ENCODE peak calls at places on chromosomes 13 and 19, in five cellular contexts. One of them, this sample, is unnamed.

GRCh38 chr13:76383671-76384461 is 502.3 kb downstream of the KCTD12 start:
- ATAC-seq in psoas muscle: peak; percentile 43
- ATAC-seq in upper lobe of right lung: peak; percentile 80
- ATAC-seq in T-helper 17 cell: no peak
- ATAC-seq in aorta: peak; percentile 63
- ATAC-seq in this sample: peak; percentile 85

GRCh38 chr19:368624-369020 is 24.0 kb upstream of the MIER2 start:
- ATAC-seq in psoas muscle: no peak
- ATAC-seq in upper lobe of right lung: no peak
- ATAC-seq in T-helper 17 cell: no peak
- ATAC-seq in aorta: no peak
- ATAC-seq in this sample: no peak

GRCh38 chr19:37963190-37963947 is 56.4 kb downstream of the SIPA1L3 start:
- ATAC-seq in psoas muscle: no peak
- ATAC-seq in upper lobe of right lung: peak; percentile 14
- ATAC-seq in T-helper 17 cell: no peak
- ATAC-seq in aorta: peak; percentile 29
- ATAC-seq in this sample: no peak

GRCh38 chr13:20185657-20186056 is 7.1 kb downstream of the GJB2 start:
- ATAC-seq in psoas muscle: no peak
- ATAC-seq in upper lobe of right lung: no peak
- ATAC-seq in T-helper 17 cell: no peak
- ATAC-seq in aorta: no peak
- ATAC-seq in this sample: no peak

GRCh38 chr19:12769689-12770088 is 5.7 kb downstream of the HOOK2 start:
- ATAC-seq in psoas muscle: peak; percentile 19
- ATAC-seq in upper lobe of right lung: peak; percentile 82
- ATAC-seq in T-helper 17 cell: peak; percentile 91
- ATAC-seq in aorta: no peak
- ATAC-seq in this sample: no peak

GRCh38 chr13:66348745-66349720 is 881.1 kb downstream of the PCDH9 start:
- ATAC-seq in psoas muscle: no peak
- ATAC-seq in upper lobe of right lung: peak; percentile 90
- ATAC-seq in T-helper 17 cell: no peak
- ATAC-seq in aorta: no peak
- ATAC-seq in this sample: no peak

GRCh38 chr19:35458821-35459391 is 10.8 kb downstream of the FFAR2 start:
- ATAC-seq in psoas muscle: no peak
- ATAC-seq in upper lobe of right lung: peak; percentile 60
- ATAC-seq in T-helper 17 cell: no peak
- ATAC-seq in aorta: peak; percentile 36
- ATAC-seq in this sample: no peak

GRCh38 chr13:94481966-94482365 is 2.5 kb upstream of the DCT start:
- ATAC-seq in psoas muscle: no peak
- ATAC-seq in upper lobe of right lung: no peak
- ATAC-seq in T-helper 17 cell: no peak
- ATAC-seq in aorta: no peak
- ATAC-seq in this sample: no peak

GRCh38 chr13:73341748-73342147 is 282.9 kb downstream of the KLF5 start:
- ATAC-seq in psoas muscle: no peak
- ATAC-seq in upper lobe of right lung: no peak
- ATAC-seq in T-helper 17 cell: no peak
- ATAC-seq in aorta: no peak
- ATAC-seq in this sample: no peak

GRCh38 chr19:50269653-50270052 is 59.5 kb downstream of the KCNC3 start:
- ATAC-seq in psoas muscle: no peak
- ATAC-seq in upper lobe of right lung: no peak
- ATAC-seq in T-helper 17 cell: no peak
- ATAC-seq in aorta: no peak
- ATAC-seq in this sample: no peak

GRCh38 chr13:40485611-40486517 is 180.6 kb downstream of the FOXO1 start:
- ATAC-seq in psoas muscle: no peak
- ATAC-seq in upper lobe of right lung: peak; percentile 33
- ATAC-seq in T-helper 17 cell: peak; percentile 95
- ATAC-seq in aorta: no peak
- ATAC-seq in this sample: no peak

GRCh38 chr13:46753137-46753536 is 43.8 kb downstream of the ESD start:
- ATAC-seq in psoas muscle: no peak
- ATAC-seq in upper lobe of right lung: no peak
- ATAC-seq in T-helper 17 cell: no peak
- ATAC-seq in aorta: no peak
- ATAC-seq in this sample: no peak

GRCh38 chr19:42246869-42247630 is 4.6 kb upstream of the GSK3A start:
- ATAC-seq in psoas muscle: no peak
- ATAC-seq in upper lobe of right lung: no peak
- ATAC-seq in T-helper 17 cell: no peak
- ATAC-seq in aorta: no peak
- ATAC-seq in this sample: no peak

GRCh38 chr13:104757712-104758111 is 1691.5 kb upstream of the SLC10A2 start:
- ATAC-seq in psoas muscle: no peak
- ATAC-seq in upper lobe of right lung: no peak
- ATAC-seq in T-helper 17 cell: no peak
- ATAC-seq in aorta: no peak
- ATAC-seq in this sample: no peak

GRCh38 chr13:80572867-80573266 is 231.9 kb upstream of the SPRY2 start:
- ATAC-seq in psoas muscle: no peak
- ATAC-seq in upper lobe of right lung: no peak
- ATAC-seq in T-helper 17 cell: no peak
- ATAC-seq in aorta: no peak
- ATAC-seq in this sample: no peak

GRCh38 chr13:50421457-50422130 is 406.4 kb downstream of the KCNRG start:
- ATAC-seq in psoas muscle: peak; percentile 35
- ATAC-seq in upper lobe of right lung: no peak
- ATAC-seq in T-helper 17 cell: no peak
- ATAC-seq in aorta: peak; percentile 25
- ATAC-seq in this sample: no peak

GRCh38 chr19:45136507-45137178 is 24.1 kb downstream of the NKPD1 start:
- ATAC-seq in psoas muscle: no peak
- ATAC-seq in upper lobe of right lung: peak; percentile 17
- ATAC-seq in T-helper 17 cell: no peak
- ATAC-seq in aorta: no peak
- ATAC-seq in this sample: no peak

GRCh38 chr19:1417681-1418493 is 10.5 kb downstream of the DAZAP1 start:
- ATAC-seq in psoas muscle: no peak
- ATAC-seq in upper lobe of right lung: no peak
- ATAC-seq in T-helper 17 cell: no peak
- ATAC-seq in aorta: no peak
- ATAC-seq in this sample: no peak

GRCh38 chr13:43196171-43196611 is 172.8 kb downstream of the DNAJC15 start:
- ATAC-seq in psoas muscle: peak; percentile 65
- ATAC-seq in upper lobe of right lung: no peak
- ATAC-seq in T-helper 17 cell: no peak
- ATAC-seq in aorta: no peak
- ATAC-seq in this sample: peak; percentile 46

GRCh38 chr13:114334305-114335053 is 20.2 kb downstream of the CHAMP1 start:
- ATAC-seq in psoas muscle: no peak
- ATAC-seq in upper lobe of right lung: no peak
- ATAC-seq in T-helper 17 cell: no peak
- ATAC-seq in aorta: no peak
- ATAC-seq in this sample: no peak

GRCh38 chr13:97257800-97258799 is 36.0 kb downstream of the MBNL2 start:
- ATAC-seq in psoas muscle: no peak
- ATAC-seq in upper lobe of right lung: peak; percentile 81
- ATAC-seq in T-helper 17 cell: peak; percentile 42
- ATAC-seq in aorta: peak; percentile 42
- ATAC-seq in this sample: peak; percentile 80

GRCh38 chr19:27705896-27706295 is 1507.1 kb downstream of the UQCRFS1 start:
- ATAC-seq in psoas muscle: no peak
- ATAC-seq in upper lobe of right lung: no peak
- ATAC-seq in T-helper 17 cell: no peak
- ATAC-seq in aorta: no peak
- ATAC-seq in this sample: no peak

GRCh38 chr19:36060430-36060829 is 5.7 kb downstream of the WDR62 start:
- ATAC-seq in psoas muscle: peak; percentile 83
- ATAC-seq in upper lobe of right lung: peak; percentile 80
- ATAC-seq in T-helper 17 cell: peak; percentile 52
- ATAC-seq in aorta: no peak
- ATAC-seq in this sample: peak; percentile 36

GRCh38 chr13:112956516-112957294 is 12.3 kb upstream of the MCF2L start:
- ATAC-seq in psoas muscle: no peak
- ATAC-seq in upper lobe of right lung: no peak
- ATAC-seq in T-helper 17 cell: no peak
- ATAC-seq in aorta: no peak
- ATAC-seq in this sample: no peak

GRCh38 chr19:10828981-10829821 is 6.8 kb downstream of the TMED1 start:
- ATAC-seq in psoas muscle: no peak
- ATAC-seq in upper lobe of right lung: no peak
- ATAC-seq in T-helper 17 cell: no peak
- ATAC-seq in aorta: no peak
- ATAC-seq in this sample: no peak

GRCh38 chr19:15935167-15935702 is 906 bp upstream of the CYP4F11 start:
- ATAC-seq in psoas muscle: no peak
- ATAC-seq in upper lobe of right lung: no peak
- ATAC-seq in T-helper 17 cell: peak; percentile 23
- ATAC-seq in aorta: peak; percentile 36
- ATAC-seq in this sample: no peak